ENCODE peak calls at places on chromosomes 16 and 17, in ten cellular contexts. V is cardiac fibroblast, J is H1, C is IMR-90, A is left lung, W is adrenal gland, E is upper lobe of right lung, F is lower leg skin, D is Calu3, X is heart left ventricle. G is an unnamed sample.
A peak's percentile ranks its signal among the peaks of the same experiment; 100 is the strongest.

GRCh38 chr17:1111599-1112443 is 68.0 kb downstream of the ABR start:
- DNase-seq in X (no peak), A (peak; percentile 88), W (peak; percentile 63), J (no peak), C (no peak), F (no peak), E (peak; percentile 85), V (peak; percentile 66), D (peak; percentile 63), G (no peak)

GRCh38 chr16:11658896-11659708 is 9.2 kb upstream of the SNN start:
- DNase-seq in D (no peak), E (no peak), X (peak; percentile 47), A (peak; percentile 66), V (no peak), J (no peak), F (no peak), C (no peak), W (no peak), G (no peak)

GRCh38 chr16:48963306-48963705 is 318.3 kb downstream of the CBLN1 start:
- DNase-seq in A (no peak), X (no peak), W (no peak), J (no peak), D (no peak), V (no peak), C (peak; percentile 53), E (no peak), F (no peak), G (no peak)

GRCh38 chr17:21199311-21199710 is 14.7 kb downstream of the TMEM11 start:
- DNase-seq in F (no peak), X (no peak), C (no peak), E (no peak), D (no peak), A (no peak), V (peak; percentile 66), J (peak; percentile 65), W (no peak), G (no peak)

GRCh38 chr17:40612510-40613244 is 34.9 kb downstream of the SMARCE1 start:
- DNase-seq in E (no peak), A (no peak), D (peak; percentile 82), X (no peak), W (no peak), F (no peak), J (no peak), C (no peak), V (no peak), G (no peak)

GRCh38 chr16:89574681-89575246 is 794 bp upstream of the CPNE7 start:
- DNase-seq in D (peak; percentile 91), A (no peak), E (peak; percentile 79), C (peak; percentile 61), X (peak; percentile 46), J (no peak), V (peak; percentile 79), F (no peak), W (peak; percentile 41), G (no peak)

GRCh38 chr17:81193470-81194224 is 27.6 kb upstream of the AATK start:
- DNase-seq in A (peak; percentile 75), D (no peak), W (no peak), E (no peak), J (no peak), C (no peak), F (no peak), X (no peak), V (no peak), G (peak; percentile 41)

GRCh38 chr17:48818361-48818841 is 1.4 kb upstream of the TTLL6 start:
- DNase-seq in X (no peak), C (no peak), E (no peak), W (no peak), A (no peak), F (no peak), J (no peak), D (no peak), V (no peak), G (no peak)

GRCh38 chr17:73471924-73472323 is 160.1 kb upstream of the CDC42EP4 start:
- DNase-seq in A (peak; percentile 63), W (no peak), E (no peak), F (no peak), C (no peak), J (no peak), X (no peak), D (no peak), V (no peak), G (no peak)

GRCh38 chr16:19841184-19841583 is 43.5 kb downstream of the GPRC5B start:
- DNase-seq in C (no peak), F (no peak), V (no peak), X (no peak), E (no peak), D (no peak), J (no peak), A (no peak), W (no peak), G (no peak)

GRCh38 chr16:27742333-27742732 is 192.4 kb downstream of the KATNIP start:
- DNase-seq in E (no peak), D (no peak), F (peak; percentile 55), J (no peak), X (no peak), A (no peak), W (no peak), C (no peak), V (no peak), G (no peak)

GRCh38 chr17:59893617-59894100 is 738 bp downstream of the RPS6KB1 start:
- DNase-seq in X (no peak), C (peak; percentile 8), D (peak; percentile 1), W (peak; percentile 45), E (no peak), F (no peak), J (no peak), A (no peak), V (peak; percentile 20), G (no peak)

GRCh38 chr17:55585629-55586028 is 74.4 kb upstream of the SMIM36 start:
- DNase-seq in J (no peak), E (no peak), F (no peak), W (no peak), A (no peak), V (no peak), D (no peak), X (no peak), C (no peak), G (no peak)

GRCh38 chr17:7633093-7633492 is 3.2 kb downstream of the SHBG start:
- DNase-seq in A (no peak), W (no peak), V (no peak), D (no peak), E (no peak), X (no peak), C (no peak), J (no peak), F (no peak), G (no peak)

GRCh38 chr17:60926466-60927183 is 249.0 kb downstream of the BCAS3 start:
- DNase-seq in E (no peak), X (no peak), D (no peak), V (no peak), A (no peak), F (no peak), W (no peak), J (no peak), C (peak; percentile 47), G (no peak)

GRCh38 chr16:68328860-68329370 is 18.1 kb downstream of the PRMT7 start:
- DNase-seq in C (no peak), D (no peak), W (no peak), A (no peak), F (no peak), E (no peak), X (no peak), V (no peak), J (no peak), G (no peak)
- TF ChIP-seq CTCF in C (no peak), D (no peak), W (no peak), A (peak; percentile 44), F (no peak), E (no peak), X (no peak), V (no peak), J (no peak), G (peak; percentile 53)

DNA sequence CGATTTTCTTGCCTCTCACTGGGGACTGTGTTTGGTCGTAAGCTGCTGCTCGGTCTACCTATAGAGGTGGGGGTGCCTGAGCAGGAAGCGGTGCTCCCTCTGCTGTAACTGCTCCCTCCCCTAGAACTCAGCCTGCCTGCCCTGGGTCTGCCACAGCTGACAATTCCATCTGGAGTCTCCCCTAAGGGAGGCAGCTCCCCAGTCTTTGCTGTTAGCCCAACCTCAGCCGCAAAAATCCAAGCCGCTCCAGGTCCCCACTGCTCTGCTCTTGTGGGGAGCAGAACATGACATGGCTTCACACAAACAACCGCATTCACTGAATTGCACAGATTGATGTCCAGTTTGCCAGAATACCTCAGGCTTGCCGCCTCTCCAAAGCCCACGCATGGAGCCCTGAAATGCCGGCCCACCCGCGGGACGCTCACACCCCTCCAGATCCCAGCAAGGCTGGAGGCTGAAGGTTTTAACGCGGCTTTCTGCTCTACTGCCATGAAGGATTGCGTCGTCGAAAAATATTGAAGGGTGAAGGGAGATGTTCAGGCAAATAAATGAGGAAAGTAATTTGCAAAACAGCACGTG is 221.5 kb upstream of the FOXF1 start:
- DNase-seq in V (no peak), J (no peak), F (no peak), A (no peak), W (no peak), E (no peak), X (no peak), D (no peak), C (no peak), G (no peak)
- TF ChIP-seq CTCF in V (no peak), J (no peak), F (no peak), A (no peak), W (no peak), E (no peak), X (no peak), D (no peak), C (no peak), G (no peak)

DNA sequence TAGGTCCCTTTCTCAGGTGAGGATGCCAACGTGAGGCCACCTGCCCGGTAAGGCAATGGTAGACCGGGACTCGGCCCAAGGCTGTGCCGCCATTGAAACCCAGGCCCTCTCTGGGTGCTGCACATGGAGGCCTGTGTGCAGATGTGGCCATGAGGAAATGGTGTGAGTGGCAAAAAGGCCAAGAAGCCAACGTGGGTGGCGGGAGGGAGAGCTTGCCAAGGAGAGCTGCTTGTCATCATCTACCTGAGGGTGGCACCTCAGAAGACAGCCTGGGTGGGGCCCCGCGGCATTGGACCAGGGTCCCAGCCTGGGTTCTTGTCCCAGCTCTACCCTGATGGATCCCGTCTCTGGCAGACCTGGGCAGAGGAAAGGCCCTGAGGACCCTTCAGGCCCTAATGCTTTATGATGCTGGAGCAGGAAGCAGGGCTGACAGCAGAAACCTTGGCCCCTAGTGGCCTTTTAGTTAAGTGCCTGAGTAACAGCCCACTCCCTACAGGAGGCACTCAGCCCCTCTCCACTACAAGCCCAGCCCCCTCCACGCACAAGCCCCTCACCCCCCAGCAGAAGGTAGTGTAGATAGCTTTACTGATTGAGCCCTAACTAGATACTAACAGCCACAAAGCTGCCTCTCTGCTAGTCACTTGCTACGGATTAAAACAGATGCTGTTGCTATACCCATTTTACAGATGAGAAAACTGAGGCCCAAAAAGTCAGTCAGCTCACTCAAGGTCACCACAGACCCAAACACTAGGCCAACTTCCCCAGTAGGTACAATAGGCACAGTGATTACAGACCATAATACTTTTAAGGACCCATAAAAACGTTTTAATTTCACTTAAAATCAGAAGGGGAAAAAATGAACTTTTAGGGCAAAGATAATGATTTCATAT is 26.2 kb upstream of the KIFC3 start:
- DNase-seq in F (no peak), E (no peak), J (no peak), V (no peak), D (no peak), C (no peak), W (no peak), A (no peak), X (no peak), G (no peak)
- TF ChIP-seq CTCF in F (no peak), E (no peak), J (peak; percentile 44), V (no peak), D (no peak), C (no peak), W (no peak), A (no peak), X (no peak), G (no peak)

GRCh38 chr17:51034800-51035199 is 85.9 kb downstream of the SPAG9 start:
- DNase-seq in A (no peak), C (no peak), D (no peak), E (no peak), V (no peak), J (no peak), W (no peak), X (no peak), F (no peak), G (no peak)
- TF ChIP-seq CTCF in A (no peak), C (no peak), D (no peak), E (no peak), V (no peak), J (no peak), W (no peak), X (no peak), F (no peak), G (no peak)

G was measured in CD14-positive monocyte.